ENCODE peak calls at places on chromosomes 16 and 17, in nine cellular contexts. One of them, this sample, is unnamed. For H3K4me1, the result is how much of the 10 kb centered on the place peaks cover.

GRCh38 chr16:53305743-53306142 is 128.5 kb upstream of the RBL2 start:
- DNase-seq in ovary: no peak
- DNase-seq in stomach: no peak
- DNase-seq in sigmoid colon: no peak
- DNase-seq in A549: no peak
- DNase-seq in K562: no peak
- DNase-seq in HepG2: no peak
- DNase-seq in transverse colon: no peak
- DNase-seq in upper lobe of left lung: no peak
- DNase-seq in this sample: no peak

GRCh38 chr17:52790359-52790955 is 631.9 kb upstream of the CA10 start:
- DNase-seq in K562: no peak
- DNase-seq in HepG2: no peak
- DNase-seq in transverse colon: no peak
- DNase-seq in sigmoid colon: no peak
- DNase-seq in ovary: no peak
- DNase-seq in stomach: no peak
- DNase-seq in A549: no peak
- DNase-seq in upper lobe of left lung: no peak
- DNase-seq in this sample: no peak

GRCh38 chr17:30093463-30094147 is 23.0 kb upstream of the NSRP1 start:
- DNase-seq in ovary: peak
- DNase-seq in K562: peak
- DNase-seq in HepG2: peak
- DNase-seq in sigmoid colon: no peak
- DNase-seq in stomach: peak
- DNase-seq in transverse colon: peak
- DNase-seq in upper lobe of left lung: no peak
- DNase-seq in A549: peak
- DNase-seq in this sample: peak

GRCh38 chr17:46273541-46274236 is 21.2 kb upstream of the LRRC37A start:
- DNase-seq in K562: no peak
- DNase-seq in A549: no peak
- DNase-seq in transverse colon: no peak
- DNase-seq in upper lobe of left lung: no peak
- DNase-seq in stomach: no peak
- DNase-seq in ovary: no peak
- DNase-seq in HepG2: no peak
- DNase-seq in sigmoid colon: no peak
- DNase-seq in this sample: no peak

GRCh38 chr16:56683424-56684162 is 1.3 kb downstream of the MT1X start:
- DNase-seq in ovary: no peak
- DNase-seq in A549: no peak
- DNase-seq in stomach: no peak
- DNase-seq in transverse colon: no peak
- DNase-seq in sigmoid colon: peak
- DNase-seq in upper lobe of left lung: no peak
- DNase-seq in K562: no peak
- DNase-seq in HepG2: no peak
- DNase-seq in this sample: no peak

GRCh38 chr17:75759457-75759856 is 5.5 kb downstream of the GALK1 start:
- DNase-seq in upper lobe of left lung: no peak
- DNase-seq in A549: no peak
- DNase-seq in HepG2: no peak
- DNase-seq in sigmoid colon: no peak
- DNase-seq in stomach: peak
- DNase-seq in K562: no peak
- DNase-seq in transverse colon: no peak
- DNase-seq in ovary: no peak
- DNase-seq in this sample: no peak

GRCh38 chr17:70034158-70034557 is 40.9 kb upstream of the KCNJ16 start:
- DNase-seq in K562: no peak
- DNase-seq in transverse colon: no peak
- DNase-seq in stomach: no peak
- DNase-seq in ovary: no peak
- DNase-seq in upper lobe of left lung: no peak
- DNase-seq in A549: no peak
- DNase-seq in HepG2: no peak
- DNase-seq in sigmoid colon: no peak
- DNase-seq in this sample: no peak

GRCh38 chr16:11576427-11577289 is 10.1 kb downstream of the LITAF start:
- DNase-seq in HepG2: peak
- DNase-seq in upper lobe of left lung: peak
- DNase-seq in ovary: no peak
- DNase-seq in stomach: no peak
- DNase-seq in transverse colon: no peak
- DNase-seq in A549: peak
- DNase-seq in sigmoid colon: no peak
- DNase-seq in K562: no peak
- DNase-seq in this sample: no peak

DNA sequence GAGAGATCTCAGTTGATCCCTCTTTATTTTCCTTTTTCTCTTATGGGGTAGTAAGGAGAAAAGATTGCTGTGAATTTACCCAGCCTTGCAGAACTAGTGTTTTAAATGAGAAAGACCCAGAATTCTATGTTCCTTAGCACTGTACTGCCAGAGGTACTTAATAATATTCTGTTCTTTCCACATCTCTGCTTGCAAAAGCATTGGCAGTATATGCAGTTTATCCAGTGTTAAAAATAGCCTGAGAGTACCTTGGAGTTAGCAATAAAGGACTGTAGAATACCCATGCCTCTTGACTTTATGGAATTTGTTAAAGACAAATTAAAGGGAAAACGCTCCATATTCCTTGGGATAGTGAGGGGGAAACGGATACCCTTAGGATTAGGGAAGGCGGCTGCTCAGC is 11.9 kb downstream of the SLC7A6 start:
- DNase-seq in sigmoid colon: no peak
- DNase-seq in stomach: no peak
- DNase-seq in upper lobe of left lung: no peak
- DNase-seq in HepG2: no peak
- DNase-seq in K562: no peak
- DNase-seq in ovary: no peak
- DNase-seq in transverse colon: no peak
- DNase-seq in A549: no peak
- DNase-seq in this sample: no peak
- H3K4me3 ChIP-seq in sigmoid colon: no peak
- H3K4me3 ChIP-seq in stomach: no peak
- H3K4me3 ChIP-seq in upper lobe of left lung: no peak
- H3K4me3 ChIP-seq in HepG2: no peak
- H3K4me3 ChIP-seq in K562: no peak
- H3K4me3 ChIP-seq in ovary: no peak
- H3K4me3 ChIP-seq in transverse colon: no peak
- H3K4me3 ChIP-seq in A549: no peak
- H3K4me3 ChIP-seq in this sample: no peak

GRCh38 chr16:87372305-87372704 is 11.3 kb downstream of the FBXO31 start:
- DNase-seq in A549: no peak
- DNase-seq in upper lobe of left lung: no peak
- DNase-seq in K562: no peak
- DNase-seq in HepG2: no peak
- DNase-seq in transverse colon: no peak
- DNase-seq in ovary: no peak
- DNase-seq in sigmoid colon: no peak
- DNase-seq in stomach: no peak
- DNase-seq in this sample: no peak

GRCh38 chr16:87376660-87377059 is 6.9 kb downstream of the FBXO31 start:
- DNase-seq in ovary: no peak
- DNase-seq in transverse colon: no peak
- DNase-seq in upper lobe of left lung: no peak
- DNase-seq in stomach: no peak
- DNase-seq in A549: no peak
- DNase-seq in HepG2: no peak
- DNase-seq in K562: peak
- DNase-seq in sigmoid colon: no peak
- DNase-seq in this sample: no peak

GRCh38 chr16:87374313-87374712 is 9.3 kb downstream of the FBXO31 start:
- DNase-seq in sigmoid colon: no peak
- DNase-seq in HepG2: no peak
- DNase-seq in transverse colon: no peak
- DNase-seq in ovary: no peak
- DNase-seq in upper lobe of left lung: no peak
- DNase-seq in A549: no peak
- DNase-seq in stomach: no peak
- DNase-seq in K562: no peak
- DNase-seq in this sample: no peak

GRCh38 chr16:87371261-87371866 is 12.2 kb downstream of the FBXO31 start:
- DNase-seq in A549: no peak
- DNase-seq in transverse colon: no peak
- DNase-seq in HepG2: no peak
- DNase-seq in ovary: no peak
- DNase-seq in sigmoid colon: peak
- DNase-seq in stomach: no peak
- DNase-seq in upper lobe of left lung: no peak
- DNase-seq in K562: no peak
- DNase-seq in this sample: no peak

DNA sequence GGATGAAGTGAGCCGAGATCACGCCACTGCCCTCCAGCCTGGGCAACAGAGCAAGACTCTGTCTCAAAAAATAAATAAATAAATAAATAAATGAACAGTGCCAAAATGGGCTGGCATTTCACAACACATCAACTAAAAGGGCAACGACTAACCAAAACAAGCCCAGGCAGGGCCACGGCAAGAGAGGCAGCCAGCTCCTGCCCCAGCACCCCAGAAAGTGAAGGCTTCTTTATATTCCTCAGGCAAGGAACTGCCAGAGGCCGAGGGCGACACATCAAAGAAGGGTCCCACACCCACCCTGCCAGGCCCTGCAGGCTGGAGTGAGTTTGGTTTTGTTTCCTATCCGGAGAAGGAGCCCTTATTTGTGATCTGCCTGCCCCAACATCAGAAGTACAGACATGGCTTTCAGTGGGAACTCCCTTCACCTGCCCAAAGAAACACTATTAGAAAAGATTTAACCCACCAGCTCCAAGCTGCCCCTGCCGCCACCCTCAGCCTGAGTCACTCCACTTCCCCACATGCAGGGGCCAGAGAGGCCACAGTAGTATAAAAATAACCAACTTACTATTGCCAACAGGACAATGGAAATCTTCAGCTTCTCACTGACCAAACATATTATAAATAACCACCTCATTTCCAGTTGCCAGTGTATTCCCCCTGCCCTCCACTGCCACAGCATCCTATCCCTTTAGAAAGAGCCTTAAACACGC is 8.0 kb downstream of the FBXO31 start:
- DNase-seq in A549: no peak
- DNase-seq in stomach: no peak
- DNase-seq in upper lobe of left lung: no peak
- DNase-seq in K562: no peak
- DNase-seq in transverse colon: no peak
- DNase-seq in HepG2: no peak
- DNase-seq in ovary: no peak
- DNase-seq in sigmoid colon: no peak
- DNase-seq in this sample: no peak
- H3K4me1 ChIP-seq in A549: under half
- H3K4me1 ChIP-seq in stomach: under half
- H3K4me1 ChIP-seq in upper lobe of left lung: under half
- H3K4me1 ChIP-seq in K562: under half
- H3K4me1 ChIP-seq in transverse colon: under half
- H3K4me1 ChIP-seq in HepG2: half or more
- H3K4me1 ChIP-seq in ovary: under half
- H3K4me1 ChIP-seq in sigmoid colon: half or more
- H3K4me1 ChIP-seq in this sample: half or more

GRCh38 chr16:86245351-86245750 is 265.0 kb upstream of the FOXF1 start:
- DNase-seq in ovary: no peak
- DNase-seq in K562: no peak
- DNase-seq in stomach: no peak
- DNase-seq in HepG2: no peak
- DNase-seq in upper lobe of left lung: no peak
- DNase-seq in transverse colon: no peak
- DNase-seq in A549: no peak
- DNase-seq in sigmoid colon: no peak
- DNase-seq in this sample: no peak

GRCh38 chr16:86249631-86250030 is 260.7 kb upstream of the FOXF1 start:
- DNase-seq in upper lobe of left lung: no peak
- DNase-seq in ovary: no peak
- DNase-seq in HepG2: no peak
- DNase-seq in A549: no peak
- DNase-seq in stomach: no peak
- DNase-seq in sigmoid colon: no peak
- DNase-seq in transverse colon: no peak
- DNase-seq in K562: no peak
- DNase-seq in this sample: no peak

GRCh38 chr16:86245895-86246294 is 264.4 kb upstream of the FOXF1 start:
- DNase-seq in upper lobe of left lung: no peak
- DNase-seq in HepG2: no peak
- DNase-seq in sigmoid colon: peak
- DNase-seq in K562: no peak
- DNase-seq in ovary: no peak
- DNase-seq in transverse colon: no peak
- DNase-seq in stomach: no peak
- DNase-seq in A549: no peak
- DNase-seq in this sample: no peak

GRCh38 chr16:86251682-86252081 is 258.6 kb upstream of the FOXF1 start:
- DNase-seq in sigmoid colon: no peak
- DNase-seq in K562: no peak
- DNase-seq in HepG2: no peak
- DNase-seq in A549: no peak
- DNase-seq in ovary: no peak
- DNase-seq in stomach: no peak
- DNase-seq in transverse colon: no peak
- DNase-seq in upper lobe of left lung: no peak
- DNase-seq in this sample: no peak

GRCh38 chr16:86248325-86248905 is 261.9 kb upstream of the FOXF1 start:
- DNase-seq in A549: no peak
- DNase-seq in HepG2: no peak
- DNase-seq in transverse colon: no peak
- DNase-seq in K562: no peak
- DNase-seq in ovary: no peak
- DNase-seq in stomach: no peak
- DNase-seq in upper lobe of left lung: no peak
- DNase-seq in sigmoid colon: no peak
- DNase-seq in this sample: no peak
- TF ChIP-seq EP300 in A549: no peak
- TF ChIP-seq EP300 in HepG2: no peak
- TF ChIP-seq EP300 in transverse colon: no peak
- TF ChIP-seq EP300 in K562: no peak
- TF ChIP-seq EP300 in ovary: no peak
- TF ChIP-seq EP300 in stomach: no peak
- TF ChIP-seq EP300 in upper lobe of left lung: no peak
- TF ChIP-seq EP300 in sigmoid colon: no peak
- TF ChIP-seq EP300 in this sample: no peak

GRCh38 chr16:4231886-4232285 is 10.0 kb downstream of the SRL start:
- DNase-seq in K562: no peak
- DNase-seq in ovary: no peak
- DNase-seq in transverse colon: no peak
- DNase-seq in A549: no peak
- DNase-seq in upper lobe of left lung: no peak
- DNase-seq in sigmoid colon: no peak
- DNase-seq in HepG2: no peak
- DNase-seq in stomach: no peak
- DNase-seq in this sample: no peak

GRCh38 chr16:4231367-4231766 is 10.5 kb downstream of the SRL start:
- DNase-seq in A549: no peak
- DNase-seq in sigmoid colon: no peak
- DNase-seq in K562: no peak
- DNase-seq in upper lobe of left lung: no peak
- DNase-seq in transverse colon: no peak
- DNase-seq in stomach: no peak
- DNase-seq in HepG2: no peak
- DNase-seq in ovary: no peak
- DNase-seq in this sample: no peak

GRCh38 chr16:4232541-4233386 is 9.1 kb downstream of the SRL start:
- DNase-seq in ovary: no peak
- DNase-seq in A549: no peak
- DNase-seq in sigmoid colon: no peak
- DNase-seq in K562: no peak
- DNase-seq in HepG2: no peak
- DNase-seq in stomach: no peak
- DNase-seq in upper lobe of left lung: no peak
- DNase-seq in transverse colon: no peak
- DNase-seq in this sample: no peak

GRCh38 chr16:4239020-4239419 is 2.9 kb downstream of the SRL start:
- DNase-seq in stomach: no peak
- DNase-seq in sigmoid colon: no peak
- DNase-seq in A549: no peak
- DNase-seq in HepG2: no peak
- DNase-seq in transverse colon: no peak
- DNase-seq in K562: no peak
- DNase-seq in ovary: no peak
- DNase-seq in upper lobe of left lung: no peak
- DNase-seq in this sample: no peak

GRCh38 chr16:4233431-4233830 is 8.4 kb downstream of the SRL start:
- DNase-seq in ovary: no peak
- DNase-seq in upper lobe of left lung: no peak
- DNase-seq in sigmoid colon: no peak
- DNase-seq in A549: no peak
- DNase-seq in stomach: no peak
- DNase-seq in transverse colon: no peak
- DNase-seq in HepG2: no peak
- DNase-seq in K562: no peak
- DNase-seq in this sample: no peak
- H3K4me3 ChIP-seq in ovary: no peak
- H3K4me3 ChIP-seq in upper lobe of left lung: no peak
- H3K4me3 ChIP-seq in sigmoid colon: no peak
- H3K4me3 ChIP-seq in A549: no peak
- H3K4me3 ChIP-seq in stomach: no peak
- H3K4me3 ChIP-seq in transverse colon: no peak
- H3K4me3 ChIP-seq in HepG2: no peak
- H3K4me3 ChIP-seq in K562: no peak
- H3K4me3 ChIP-seq in this sample: no peak